ENCODE peak calls at places on chromosomes 11 and 22, in eight cellular contexts. One of them, this sample, is unnamed.

GRCh38 chr11:124867700-124868099 is 2.5 kb downstream of the ROBO3 start:
- DNase-seq in AG08396: peak; percentile 77
- DNase-seq in substantia nigra: no peak
- DNase-seq in HT-29: peak; percentile 56
- DNase-seq in left lung: no peak
- DNase-seq in uterus: no peak
- DNase-seq in stomach: no peak
- DNase-seq in activated T-helper 1 cell treated with anti-CD3 and anti-CD28 coated beads, Interleukin-12 subunit alpha, Interleukin-12 subunit beta, Interleukin-2, Interleukin-4 antibody, amounts not matched to agents 30 ng/mL and 10 ng/mL and 1 ng/mL, durations not matched to agents 14 hours and 24 hours and 36 hours: no peak
- DNase-seq in this sample: no peak

GRCh38 chr11:15743244-15743629 is 613.1 kb downstream of the SOX6 start:
- DNase-seq in AG08396: no peak
- DNase-seq in substantia nigra: no peak
- DNase-seq in HT-29: no peak
- DNase-seq in left lung: no peak
- DNase-seq in uterus: no peak
- DNase-seq in stomach: no peak
- DNase-seq in activated T-helper 1 cell treated with anti-CD3 and anti-CD28 coated beads, Interleukin-12 subunit alpha, Interleukin-12 subunit beta, Interleukin-2, Interleukin-4 antibody, amounts not matched to agents 30 ng/mL and 10 ng/mL and 1 ng/mL, durations not matched to agents 14 hours and 24 hours and 36 hours: no peak
- DNase-seq in this sample: no peak

GRCh38 chr11:8587915-8588314 is 6.1 kb downstream of the STK33 start:
- DNase-seq in AG08396: no peak
- DNase-seq in substantia nigra: no peak
- DNase-seq in HT-29: no peak
- DNase-seq in left lung: no peak
- DNase-seq in uterus: no peak
- DNase-seq in stomach: no peak
- DNase-seq in activated T-helper 1 cell treated with anti-CD3 and anti-CD28 coated beads, Interleukin-12 subunit alpha, Interleukin-12 subunit beta, Interleukin-2, Interleukin-4 antibody, amounts not matched to agents 30 ng/mL and 10 ng/mL and 1 ng/mL, durations not matched to agents 14 hours and 24 hours and 36 hours: no peak
- DNase-seq in this sample: no peak

GRCh38 chr11:36509265-36509664 is 807 bp downstream of the TRAF6 start:
- DNase-seq in AG08396: peak; percentile 31
- DNase-seq in substantia nigra: no peak
- DNase-seq in HT-29: no peak
- DNase-seq in left lung: peak; percentile 40
- DNase-seq in uterus: no peak
- DNase-seq in stomach: no peak
- DNase-seq in activated T-helper 1 cell treated with anti-CD3 and anti-CD28 coated beads, Interleukin-12 subunit alpha, Interleukin-12 subunit beta, Interleukin-2, Interleukin-4 antibody, amounts not matched to agents 30 ng/mL and 10 ng/mL and 1 ng/mL, durations not matched to agents 14 hours and 24 hours and 36 hours: no peak
- DNase-seq in this sample: no peak

GRCh38 chr11:126837581-126837980 is 163.0 kb downstream of the KIRREL3 start:
- DNase-seq in AG08396: no peak
- DNase-seq in substantia nigra: no peak
- DNase-seq in HT-29: no peak
- DNase-seq in left lung: no peak
- DNase-seq in uterus: no peak
- DNase-seq in stomach: no peak
- DNase-seq in activated T-helper 1 cell treated with anti-CD3 and anti-CD28 coated beads, Interleukin-12 subunit alpha, Interleukin-12 subunit beta, Interleukin-2, Interleukin-4 antibody, amounts not matched to agents 30 ng/mL and 10 ng/mL and 1 ng/mL, durations not matched to agents 14 hours and 24 hours and 36 hours: no peak
- DNase-seq in this sample: no peak

GRCh38 chr22:50084570-50084969 is 656 bp downstream of the MLC1 start:
- DNase-seq in AG08396: no peak
- DNase-seq in substantia nigra: no peak
- DNase-seq in HT-29: no peak
- DNase-seq in left lung: no peak
- DNase-seq in uterus: no peak
- DNase-seq in stomach: no peak
- DNase-seq in activated T-helper 1 cell treated with anti-CD3 and anti-CD28 coated beads, Interleukin-12 subunit alpha, Interleukin-12 subunit beta, Interleukin-2, Interleukin-4 antibody, amounts not matched to agents 30 ng/mL and 10 ng/mL and 1 ng/mL, durations not matched to agents 14 hours and 24 hours and 36 hours: no peak
- DNase-seq in this sample: no peak

GRCh38 chr11:14335712-14336111 is 23.3 kb downstream of the RRAS2 start:
- DNase-seq in AG08396: no peak
- DNase-seq in substantia nigra: no peak
- DNase-seq in HT-29: no peak
- DNase-seq in left lung: no peak
- DNase-seq in uterus: no peak
- DNase-seq in stomach: no peak
- DNase-seq in activated T-helper 1 cell treated with anti-CD3 and anti-CD28 coated beads, Interleukin-12 subunit alpha, Interleukin-12 subunit beta, Interleukin-2, Interleukin-4 antibody, amounts not matched to agents 30 ng/mL and 10 ng/mL and 1 ng/mL, durations not matched to agents 14 hours and 24 hours and 36 hours: no peak
- DNase-seq in this sample: no peak

GRCh38 chr11:114291381-114291780 is 4.8 kb upstream of the NNMT start:
- DNase-seq in AG08396: peak; percentile 46
- DNase-seq in substantia nigra: no peak
- DNase-seq in HT-29: no peak
- DNase-seq in left lung: no peak
- DNase-seq in uterus: no peak
- DNase-seq in stomach: no peak
- DNase-seq in activated T-helper 1 cell treated with anti-CD3 and anti-CD28 coated beads, Interleukin-12 subunit alpha, Interleukin-12 subunit beta, Interleukin-2, Interleukin-4 antibody, amounts not matched to agents 30 ng/mL and 10 ng/mL and 1 ng/mL, durations not matched to agents 14 hours and 24 hours and 36 hours: no peak
- DNase-seq in this sample: no peak

GRCh38 chr11:78261367-78261766 is 72.6 kb downstream of the USP35 start:
- DNase-seq in AG08396: no peak
- DNase-seq in substantia nigra: no peak
- DNase-seq in HT-29: no peak
- DNase-seq in left lung: no peak
- DNase-seq in uterus: no peak
- DNase-seq in stomach: no peak
- DNase-seq in activated T-helper 1 cell treated with anti-CD3 and anti-CD28 coated beads, Interleukin-12 subunit alpha, Interleukin-12 subunit beta, Interleukin-2, Interleukin-4 antibody, amounts not matched to agents 30 ng/mL and 10 ng/mL and 1 ng/mL, durations not matched to agents 14 hours and 24 hours and 36 hours: no peak
- DNase-seq in this sample: no peak

GRCh38 chr11:5291207-5291838 is 10.4 kb downstream of the OR51B4 start:
- DNase-seq in AG08396: peak; percentile 40
- DNase-seq in substantia nigra: no peak
- DNase-seq in HT-29: peak; percentile 53
- DNase-seq in left lung: no peak
- DNase-seq in uterus: no peak
- DNase-seq in stomach: no peak
- DNase-seq in activated T-helper 1 cell treated with anti-CD3 and anti-CD28 coated beads, Interleukin-12 subunit alpha, Interleukin-12 subunit beta, Interleukin-2, Interleukin-4 antibody, amounts not matched to agents 30 ng/mL and 10 ng/mL and 1 ng/mL, durations not matched to agents 14 hours and 24 hours and 36 hours: no peak
- DNase-seq in this sample: no peak